ENCODE peak calls at places on chromosomes 6 and 20, in seven cellular contexts. One of them, this sample, is unnamed.

GRCh38 chr6:16524380-16524707 is 236.9 kb downstream of the ATXN1 start:
- DNase-seq in H1: no peak
- DNase-seq in K562: no peak
- DNase-seq in SK-N-SH: no peak
- DNase-seq in A549: no peak
- DNase-seq in IMR-90: peak
- DNase-seq in HepG2: no peak
- DNase-seq in this sample: no peak

GRCh38 chr6:34555328-34555727 is 801 bp downstream of the SPDEF start:
- DNase-seq in H1: no peak
- DNase-seq in K562: no peak
- DNase-seq in SK-N-SH: no peak
- DNase-seq in A549: no peak
- DNase-seq in IMR-90: no peak
- DNase-seq in HepG2: no peak
- DNase-seq in this sample: no peak

GRCh38 chr6:6932341-6932740 is 175.4 kb upstream of the RREB1 start:
- DNase-seq in H1: no peak
- DNase-seq in K562: no peak
- DNase-seq in SK-N-SH: no peak
- DNase-seq in A549: no peak
- DNase-seq in IMR-90: no peak
- DNase-seq in HepG2: no peak
- DNase-seq in this sample: no peak

GRCh38 chr6:30556714-30556963 is 350 bp upstream of the GNL1 start:
- DNase-seq in H1: no peak
- DNase-seq in K562: no peak
- DNase-seq in SK-N-SH: no peak
- DNase-seq in A549: no peak
- DNase-seq in IMR-90: no peak
- DNase-seq in HepG2: no peak
- DNase-seq in this sample: no peak

GRCh38 chr6:38517005-38517404 is 122.7 kb downstream of the BTBD9 start:
- DNase-seq in H1: no peak
- DNase-seq in K562: no peak
- DNase-seq in SK-N-SH: no peak
- DNase-seq in A549: peak
- DNase-seq in IMR-90: peak
- DNase-seq in HepG2: peak
- DNase-seq in this sample: no peak

GRCh38 chr6:158324136-158324535 is 11.9 kb downstream of the TULP4 start:
- DNase-seq in H1: no peak
- DNase-seq in K562: no peak
- DNase-seq in SK-N-SH: no peak
- DNase-seq in A549: no peak
- DNase-seq in IMR-90: peak
- DNase-seq in HepG2: no peak
- DNase-seq in this sample: no peak

GRCh38 chr6:73577605-73578160 is 56.9 kb upstream of the EEF1A1 start:
- DNase-seq in H1: no peak
- DNase-seq in K562: no peak
- DNase-seq in SK-N-SH: no peak
- DNase-seq in A549: no peak
- DNase-seq in IMR-90: no peak
- DNase-seq in HepG2: no peak
- DNase-seq in this sample: no peak

GRCh38 chr6:169233832-169234231 is 19.8 kb downstream of the THBS2 start:
- DNase-seq in H1: no peak
- DNase-seq in K562: no peak
- DNase-seq in SK-N-SH: no peak
- DNase-seq in A549: no peak
- DNase-seq in IMR-90: no peak
- DNase-seq in HepG2: no peak
- DNase-seq in this sample: no peak

GRCh38 chr6:15444881-15445280 is 199.0 kb downstream of the JARID2 start:
- DNase-seq in H1: no peak
- DNase-seq in K562: no peak
- DNase-seq in SK-N-SH: peak
- DNase-seq in A549: no peak
- DNase-seq in IMR-90: no peak
- DNase-seq in HepG2: peak
- DNase-seq in this sample: no peak

GRCh38 chr6:42452171-42453026 is 673 bp upstream of the TRERF1 start:
- DNase-seq in H1: peak
- DNase-seq in K562: peak
- DNase-seq in SK-N-SH: peak
- DNase-seq in A549: peak
- DNase-seq in IMR-90: peak
- DNase-seq in HepG2: no peak
- DNase-seq in this sample: no peak

GRCh38 chr6:42449917-42450313 is 1.8 kb downstream of the TRERF1 start:
- DNase-seq in H1: no peak
- DNase-seq in K562: no peak
- DNase-seq in SK-N-SH: no peak
- DNase-seq in A549: no peak
- DNase-seq in IMR-90: peak
- DNase-seq in HepG2: no peak
- DNase-seq in this sample: no peak

GRCh38 chr6:42451595-42452170 is at the start of gene TRERF1:
- DNase-seq in H1: peak
- DNase-seq in K562: peak
- DNase-seq in SK-N-SH: peak
- DNase-seq in A549: peak
- DNase-seq in IMR-90: peak
- DNase-seq in HepG2: no peak
- DNase-seq in this sample: no peak

GRCh38 chr6:42450314-42451145 is 1.2 kb downstream of the TRERF1 start:
- DNase-seq in H1: no peak
- DNase-seq in K562: no peak
- DNase-seq in SK-N-SH: no peak
- DNase-seq in A549: no peak
- DNase-seq in IMR-90: peak
- DNase-seq in HepG2: no peak
- DNase-seq in this sample: no peak

GRCh38 chr6:42451146-42451594 is 556 bp downstream of the TRERF1 start:
- DNase-seq in H1: no peak
- DNase-seq in K562: no peak
- DNase-seq in SK-N-SH: no peak
- DNase-seq in A549: no peak
- DNase-seq in IMR-90: no peak
- DNase-seq in HepG2: no peak
- DNase-seq in this sample: no peak
- TF ChIP-seq RFX5 in H1: no peak
- TF ChIP-seq RFX5 in K562: no peak
- TF ChIP-seq RFX5 in SK-N-SH: no peak
- TF ChIP-seq RFX5 in A549: no peak
- TF ChIP-seq RFX5 in IMR-90: no peak
- TF ChIP-seq RFX5 in HepG2: no peak
- TF ChIP-seq RFX5 in this sample: no peak

DNA sequence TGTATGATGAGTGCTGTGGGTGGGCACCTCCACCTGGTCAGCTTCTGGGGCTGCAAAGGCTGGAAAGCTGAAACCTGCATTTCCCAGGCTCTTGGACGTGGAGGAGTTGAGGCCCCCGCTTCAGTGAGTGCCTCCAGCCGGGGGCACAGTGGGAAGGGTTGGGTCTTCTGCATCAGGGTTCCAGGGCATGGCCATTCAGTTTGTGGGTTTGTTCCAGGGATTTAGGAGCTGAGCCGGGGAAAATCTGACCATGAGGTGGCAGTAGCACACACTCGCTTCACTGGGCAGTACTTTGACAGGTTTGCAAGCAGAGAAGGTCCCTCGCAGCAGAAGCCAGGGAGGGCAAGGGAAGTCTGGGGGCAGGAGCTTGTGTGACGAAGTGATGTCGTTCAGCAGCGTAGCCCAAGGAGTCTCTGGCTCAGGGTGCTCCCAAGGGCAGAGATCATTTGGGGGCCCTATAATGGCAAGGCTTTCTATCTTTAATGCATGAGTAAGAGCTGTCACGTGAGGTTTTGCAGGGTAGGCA is 69.5 kb upstream of the SULF2 start:
- DNase-seq in H1: peak
- DNase-seq in K562: peak
- DNase-seq in SK-N-SH: peak
- DNase-seq in A549: peak
- DNase-seq in IMR-90: peak
- DNase-seq in HepG2: peak
- DNase-seq in this sample: no peak
- TF ChIP-seq RFX5 in H1: no peak
- TF ChIP-seq RFX5 in K562: no peak
- TF ChIP-seq RFX5 in SK-N-SH: no peak
- TF ChIP-seq RFX5 in A549: no peak
- TF ChIP-seq RFX5 in IMR-90: no peak
- TF ChIP-seq RFX5 in HepG2: no peak
- TF ChIP-seq RFX5 in this sample: no peak

GRCh38 chr6:56693988-56694387 is 51.3 kb upstream of the DST start:
- DNase-seq in H1: no peak
- DNase-seq in K562: no peak
- DNase-seq in SK-N-SH: no peak
- DNase-seq in A549: no peak
- DNase-seq in IMR-90: no peak
- DNase-seq in HepG2: no peak
- DNase-seq in this sample: no peak
- TF ChIP-seq RFX5 in H1: no peak
- TF ChIP-seq RFX5 in K562: no peak
- TF ChIP-seq RFX5 in SK-N-SH: no peak
- TF ChIP-seq RFX5 in A549: no peak
- TF ChIP-seq RFX5 in IMR-90: no peak
- TF ChIP-seq RFX5 in HepG2: no peak
- TF ChIP-seq RFX5 in this sample: no peak

GRCh38 chr20:45336530-45337366 is 11.5 kb downstream of the SDC4 start:
- DNase-seq in H1: no peak
- DNase-seq in K562: no peak
- DNase-seq in SK-N-SH: no peak
- DNase-seq in A549: peak
- DNase-seq in IMR-90: peak
- DNase-seq in HepG2: peak
- DNase-seq in this sample: no peak
- TF ChIP-seq RFX5 in H1: no peak
- TF ChIP-seq RFX5 in K562: no peak
- TF ChIP-seq RFX5 in SK-N-SH: no peak
- TF ChIP-seq RFX5 in A549: no peak
- TF ChIP-seq RFX5 in IMR-90: no peak
- TF ChIP-seq RFX5 in HepG2: no peak
- TF ChIP-seq RFX5 in this sample: no peak

GRCh38 chr6:107491059-107491609 is 1.2 kb downstream of the SOBP start:
- DNase-seq in H1: peak
- DNase-seq in K562: no peak
- DNase-seq in SK-N-SH: peak
- DNase-seq in A549: peak
- DNase-seq in IMR-90: peak
- DNase-seq in HepG2: peak
- DNase-seq in this sample: no peak

GRCh38 chr6:107491791-107492674 is 2.1 kb downstream of the SOBP start:
- DNase-seq in H1: no peak
- DNase-seq in K562: no peak
- DNase-seq in SK-N-SH: no peak
- DNase-seq in A549: no peak
- DNase-seq in IMR-90: peak
- DNase-seq in HepG2: peak
- DNase-seq in this sample: no peak

GRCh38 chr6:107489636-107490567 is at the start of gene SOBP:
- DNase-seq in H1: peak
- DNase-seq in K562: peak
- DNase-seq in SK-N-SH: peak
- DNase-seq in A549: peak
- DNase-seq in IMR-90: peak
- DNase-seq in HepG2: peak
- DNase-seq in this sample: no peak

GRCh38 chr6:107488875-107489635 is 862 bp upstream of the SOBP start:
- DNase-seq in H1: peak
- DNase-seq in K562: peak
- DNase-seq in SK-N-SH: peak
- DNase-seq in A549: peak
- DNase-seq in IMR-90: peak
- DNase-seq in HepG2: peak
- DNase-seq in this sample: no peak

GRCh38 chr6:107490568-107491058 is 696 bp downstream of the SOBP start:
- DNase-seq in H1: peak
- DNase-seq in K562: no peak
- DNase-seq in SK-N-SH: peak
- DNase-seq in A549: no peak
- DNase-seq in IMR-90: no peak
- DNase-seq in HepG2: no peak
- DNase-seq in this sample: no peak
- TF ChIP-seq RFX5 in H1: no peak
- TF ChIP-seq RFX5 in K562: no peak
- TF ChIP-seq RFX5 in SK-N-SH: no peak
- TF ChIP-seq RFX5 in A549: no peak
- TF ChIP-seq RFX5 in IMR-90: no peak
- TF ChIP-seq RFX5 in HepG2: no peak
- TF ChIP-seq RFX5 in this sample: no peak

GRCh38 chr20:59839372-59839771 is 94.1 kb downstream of the SYCP2 start:
- DNase-seq in H1: no peak
- DNase-seq in K562: no peak
- DNase-seq in SK-N-SH: no peak
- DNase-seq in A549: no peak
- DNase-seq in IMR-90: no peak
- DNase-seq in HepG2: no peak
- DNase-seq in this sample: no peak
- TF ChIP-seq RFX5 in H1: no peak
- TF ChIP-seq RFX5 in K562: no peak
- TF ChIP-seq RFX5 in SK-N-SH: no peak
- TF ChIP-seq RFX5 in A549: no peak
- TF ChIP-seq RFX5 in IMR-90: no peak
- TF ChIP-seq RFX5 in HepG2: no peak
- TF ChIP-seq RFX5 in this sample: no peak

GRCh38 chr6:89934685-89935366 is 40.6 kb downstream of the GJA10 start:
- DNase-seq in H1: no peak
- DNase-seq in K562: peak
- DNase-seq in SK-N-SH: peak
- DNase-seq in A549: no peak
- DNase-seq in IMR-90: no peak
- DNase-seq in HepG2: no peak
- DNase-seq in this sample: no peak
- TF ChIP-seq RFX5 in H1: no peak
- TF ChIP-seq RFX5 in K562: no peak
- TF ChIP-seq RFX5 in SK-N-SH: no peak
- TF ChIP-seq RFX5 in A549: no peak
- TF ChIP-seq RFX5 in IMR-90: no peak
- TF ChIP-seq RFX5 in HepG2: no peak
- TF ChIP-seq RFX5 in this sample: no peak

GRCh38 chr6:13299909-13300308 is 28.4 kb downstream of the TBC1D7 start:
- DNase-seq in H1: peak
- DNase-seq in K562: no peak
- DNase-seq in SK-N-SH: no peak
- DNase-seq in A549: no peak
- DNase-seq in IMR-90: no peak
- DNase-seq in HepG2: no peak
- DNase-seq in this sample: no peak
- TF ChIP-seq RFX5 in H1: no peak
- TF ChIP-seq RFX5 in K562: no peak
- TF ChIP-seq RFX5 in SK-N-SH: no peak
- TF ChIP-seq RFX5 in A549: no peak
- TF ChIP-seq RFX5 in IMR-90: no peak
- TF ChIP-seq RFX5 in HepG2: no peak
- TF ChIP-seq RFX5 in this sample: no peak

This sample was measured in GM12878.